ENCODE peak calls at places on chromosomes 13 and 19, in ten cellular contexts. H, C, Z, X, O, W, Q, Y, K and J are unnamed samples.

GRCh38 chr13:112509190-112509589 is 78.8 kb downstream of the TUBGCP3 start:
- DNase-seq in H (no peak), C (no peak), Z (no peak), X (no peak), O (no peak), W (no peak), Q (no peak), Y (no peak), K (no peak), J (no peak)

GRCh38 chr13:24723206-24723605 is 40.8 kb upstream of the RNF17 start:
- DNase-seq in H (no peak), C (no peak), Z (no peak), X (no peak), O (no peak), W (no peak), Q (no peak), Y (no peak), K (no peak), J (no peak)

GRCh38 chr19:7088999-7089398 is 19.5 kb downstream of the ZNF557 start:
- DNase-seq in H (no peak), C (no peak), Z (no peak), X (no peak), O (no peak), W (no peak), Q (no peak), Y (peak), K (no peak), J (no peak)

GRCh38 chr19:51699170-51699569 is 6.0 kb downstream of the SPACA6 start:
- DNase-seq in H (no peak), C (no peak), Z (no peak), X (no peak), O (no peak), W (no peak), Q (no peak), Y (no peak), K (no peak), J (no peak)

GRCh38 chr19:48967346-48968178 is 2.5 kb downstream of the FTL start:
- DNase-seq in H (no peak), C (no peak), Z (peak), X (no peak), O (no peak), W (peak), Q (no peak), Y (peak), K (no peak), J (no peak)

GRCh38 chr13:100694722-100695644 is 20.4 kb upstream of the TMTC4 start:
- DNase-seq in H (no peak), C (peak), Z (peak), X (no peak), O (peak), W (peak), Q (no peak), Y (peak), K (no peak), J (no peak)

GRCh38 chr13:51767100-51767499 is 36.9 kb downstream of the DHRS12 start:
- DNase-seq in H (no peak), C (no peak), Z (no peak), X (no peak), O (peak), W (no peak), Q (no peak), Y (no peak), K (no peak), J (no peak)

GRCh38 chr13:23175920-23176319 is 4.9 kb upstream of the SGCG start:
- DNase-seq in H (no peak), C (no peak), Z (peak), X (no peak), O (no peak), W (no peak), Q (no peak), Y (no peak), K (no peak), J (no peak)

GRCh38 chr19:46080561-46080960 is 39.8 kb upstream of the IGFL4 start:
- DNase-seq in H (no peak), C (peak), Z (peak), X (no peak), O (no peak), W (no peak), Q (no peak), Y (peak), K (no peak), J (no peak)

GRCh38 chr19:46035986-46036744 is 4.6 kb downstream of the IGFL4 start:
- DNase-seq in H (no peak), C (no peak), Z (no peak), X (no peak), O (no peak), W (no peak), Q (no peak), Y (no peak), K (no peak), J (no peak)

GRCh38 chr19:4456843-4457653 is 546 bp downstream of the UBXN6 start:
- DNase-seq in H (peak), C (no peak), Z (peak), X (peak), O (peak), W (no peak), Q (peak), Y (no peak), K (peak), J (peak)

GRCh38 chr13:83881031-83881727 is 1.1 kb downstream of the SLITRK1 start:
- DNase-seq in H (no peak), C (no peak), Z (peak), X (no peak), O (peak), W (no peak), Q (no peak), Y (no peak), K (no peak), J (no peak)